ENCODE peak calls at places on chromosomes 3 and 15, in five cellular contexts. One of them, this sample, is unnamed. For H3K27me3 and H3K4me1, the result is how much of the 10 kb centered on the place peaks cover.

GRCh38 chr3:52429031-52429430 is 15.9 kb downstream of the SEMA3G start:
- DNase-seq in ovary: no peak
- DNase-seq in pancreas: no peak
- DNase-seq in stomach: no peak
- DNase-seq in trophoblast cell: no peak
- DNase-seq in this sample: no peak

GRCh38 chr15:98952381-98952803 is 55.2 kb downstream of the PGPEP1L start:
- DNase-seq in ovary: no peak
- DNase-seq in pancreas: peak
- DNase-seq in stomach: peak
- DNase-seq in trophoblast cell: no peak
- DNase-seq in this sample: no peak

GRCh38 chr3:129261850-129262249 is 12.4 kb downstream of the COPG1 start:
- DNase-seq in ovary: no peak
- DNase-seq in pancreas: no peak
- DNase-seq in stomach: no peak
- DNase-seq in trophoblast cell: no peak
- DNase-seq in this sample: no peak

GRCh38 chr15:92226020-92226612 is 167.6 kb upstream of the ST8SIA2 start:
- DNase-seq in ovary: no peak
- DNase-seq in pancreas: no peak
- DNase-seq in stomach: no peak
- DNase-seq in trophoblast cell: peak
- DNase-seq in this sample: no peak

GRCh38 chr3:120506828-120507774 is 56.3 kb upstream of the FSTL1 start:
- DNase-seq in ovary: no peak
- DNase-seq in pancreas: no peak
- DNase-seq in stomach: no peak
- DNase-seq in trophoblast cell: peak
- DNase-seq in this sample: peak

GRCh38 chr15:56918907-56919707 is 663 bp downstream of the TCF12 start:
- DNase-seq in ovary: peak
- DNase-seq in pancreas: peak
- DNase-seq in stomach: peak
- DNase-seq in trophoblast cell: peak
- DNase-seq in this sample: peak

GRCh38 chr3:28317438-28318022 is 31.0 kb upstream of the ZCWPW2 start:
- DNase-seq in ovary: no peak
- DNase-seq in pancreas: peak
- DNase-seq in stomach: no peak
- DNase-seq in trophoblast cell: peak
- DNase-seq in this sample: peak

GRCh38 chr3:174023445-174023844 is 625.9 kb downstream of the NLGN1 start:
- DNase-seq in ovary: no peak
- DNase-seq in pancreas: no peak
- DNase-seq in stomach: no peak
- DNase-seq in trophoblast cell: no peak
- DNase-seq in this sample: no peak

GRCh38 chr3:65507446-65507845 is 531.3 kb downstream of the MAGI1 start:
- DNase-seq in ovary: no peak
- DNase-seq in pancreas: no peak
- DNase-seq in stomach: no peak
- DNase-seq in trophoblast cell: no peak
- DNase-seq in this sample: no peak

GRCh38 chr15:70195171-70195807 is 97.6 kb upstream of the TLE3 start:
- DNase-seq in ovary: no peak
- DNase-seq in pancreas: no peak
- DNase-seq in stomach: no peak
- DNase-seq in trophoblast cell: no peak
- DNase-seq in this sample: peak

GRCh38 chr3:38646630-38647029 is 2.9 kb downstream of the SCN5A start:
- DNase-seq in ovary: no peak
- DNase-seq in pancreas: no peak
- DNase-seq in stomach: no peak
- DNase-seq in trophoblast cell: peak
- DNase-seq in this sample: no peak

GRCh38 chr3:152365766-152366593 is 97.3 kb downstream of the MBNL1 start:
- DNase-seq in ovary: no peak
- DNase-seq in pancreas: no peak
- DNase-seq in stomach: no peak
- DNase-seq in trophoblast cell: peak
- DNase-seq in this sample: no peak

GRCh38 chr3:18208856-18209255 is 216.3 kb downstream of the SATB1 start:
- DNase-seq in ovary: no peak
- DNase-seq in pancreas: no peak
- DNase-seq in stomach: no peak
- DNase-seq in trophoblast cell: no peak
- DNase-seq in this sample: no peak

GRCh38 chr3:60856299-60857046 is 394.8 kb downstream of the FHIT start:
- DNase-seq in ovary: no peak
- DNase-seq in pancreas: no peak
- DNase-seq in stomach: no peak
- DNase-seq in trophoblast cell: no peak
- DNase-seq in this sample: no peak

GRCh38 chr3:127738192-127738840 is 65.6 kb downstream of the ABTB1 start:
- DNase-seq in ovary: no peak
- DNase-seq in pancreas: no peak
- DNase-seq in stomach: peak
- DNase-seq in trophoblast cell: peak
- DNase-seq in this sample: no peak

GRCh38 chr3:192879346-192880031 is 38.2 kb downstream of the MB21D2 start:
- DNase-seq in ovary: peak
- DNase-seq in pancreas: no peak
- DNase-seq in stomach: no peak
- DNase-seq in trophoblast cell: peak
- DNase-seq in this sample: peak

GRCh38 chr3:98994128-98994762 is 92.8 kb upstream of the DCBLD2 start:
- DNase-seq in ovary: no peak
- DNase-seq in pancreas: no peak
- DNase-seq in stomach: no peak
- DNase-seq in trophoblast cell: peak
- DNase-seq in this sample: no peak

GRCh38 chr3:43995078-43995928 is 246.4 kb upstream of the TOPAZ1 start:
- DNase-seq in ovary: no peak
- DNase-seq in pancreas: no peak
- DNase-seq in stomach: no peak
- DNase-seq in trophoblast cell: peak
- DNase-seq in this sample: peak
- H3K27me3 ChIP-seq in ovary: under half
- H3K27me3 ChIP-seq in pancreas: under half
- H3K27me3 ChIP-seq in stomach: half or more
- H3K27me3 ChIP-seq in trophoblast cell: half or more
- H3K27me3 ChIP-seq in this sample: half or more

GRCh38 chr3:5431142-5431541 is 243.6 kb downstream of the EDEM1 start:
- DNase-seq in ovary: no peak
- DNase-seq in pancreas: no peak
- DNase-seq in stomach: no peak
- DNase-seq in trophoblast cell: no peak
- DNase-seq in this sample: no peak

GRCh38 chr3:5431811-5432378 is 244.4 kb downstream of the EDEM1 start:
- DNase-seq in ovary: no peak
- DNase-seq in pancreas: no peak
- DNase-seq in stomach: no peak
- DNase-seq in trophoblast cell: peak
- DNase-seq in this sample: no peak

GRCh38 chr3:5429517-5429890 is 242.0 kb downstream of the EDEM1 start:
- DNase-seq in ovary: no peak
- DNase-seq in pancreas: no peak
- DNase-seq in stomach: no peak
- DNase-seq in trophoblast cell: no peak
- DNase-seq in this sample: no peak

GRCh38 chr3:5428607-5429516 is 241.4 kb downstream of the EDEM1 start:
- DNase-seq in ovary: no peak
- DNase-seq in pancreas: no peak
- DNase-seq in stomach: no peak
- DNase-seq in trophoblast cell: no peak
- DNase-seq in this sample: no peak

DNA sequence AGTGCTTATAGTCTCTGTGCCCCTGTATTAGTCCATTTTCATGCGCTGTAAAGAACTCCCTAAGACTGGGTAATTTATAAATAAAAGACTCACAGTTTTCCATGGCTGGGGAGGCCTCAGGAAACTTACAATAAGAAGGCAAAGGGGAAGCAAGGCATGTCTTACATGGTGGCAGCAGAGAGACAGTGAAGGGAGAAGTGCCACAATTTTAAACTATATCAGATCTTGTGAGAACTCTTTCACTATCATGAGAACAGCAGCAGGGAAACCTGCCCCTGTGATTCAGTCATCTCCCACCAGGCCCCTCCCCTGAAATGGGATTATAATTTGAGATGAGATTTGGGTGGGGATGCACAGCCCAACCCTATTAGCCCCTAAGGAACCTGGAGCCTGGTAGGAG is 243.2 kb downstream of the EDEM1 start:
- DNase-seq in ovary: no peak
- DNase-seq in pancreas: no peak
- DNase-seq in stomach: no peak
- DNase-seq in trophoblast cell: no peak
- DNase-seq in this sample: no peak
- H3K27ac ChIP-seq in ovary: no peak
- H3K27ac ChIP-seq in pancreas: no peak
- H3K27ac ChIP-seq in stomach: no peak
- H3K27ac ChIP-seq in trophoblast cell: no peak
- H3K27ac ChIP-seq in this sample: no peak

DNA sequence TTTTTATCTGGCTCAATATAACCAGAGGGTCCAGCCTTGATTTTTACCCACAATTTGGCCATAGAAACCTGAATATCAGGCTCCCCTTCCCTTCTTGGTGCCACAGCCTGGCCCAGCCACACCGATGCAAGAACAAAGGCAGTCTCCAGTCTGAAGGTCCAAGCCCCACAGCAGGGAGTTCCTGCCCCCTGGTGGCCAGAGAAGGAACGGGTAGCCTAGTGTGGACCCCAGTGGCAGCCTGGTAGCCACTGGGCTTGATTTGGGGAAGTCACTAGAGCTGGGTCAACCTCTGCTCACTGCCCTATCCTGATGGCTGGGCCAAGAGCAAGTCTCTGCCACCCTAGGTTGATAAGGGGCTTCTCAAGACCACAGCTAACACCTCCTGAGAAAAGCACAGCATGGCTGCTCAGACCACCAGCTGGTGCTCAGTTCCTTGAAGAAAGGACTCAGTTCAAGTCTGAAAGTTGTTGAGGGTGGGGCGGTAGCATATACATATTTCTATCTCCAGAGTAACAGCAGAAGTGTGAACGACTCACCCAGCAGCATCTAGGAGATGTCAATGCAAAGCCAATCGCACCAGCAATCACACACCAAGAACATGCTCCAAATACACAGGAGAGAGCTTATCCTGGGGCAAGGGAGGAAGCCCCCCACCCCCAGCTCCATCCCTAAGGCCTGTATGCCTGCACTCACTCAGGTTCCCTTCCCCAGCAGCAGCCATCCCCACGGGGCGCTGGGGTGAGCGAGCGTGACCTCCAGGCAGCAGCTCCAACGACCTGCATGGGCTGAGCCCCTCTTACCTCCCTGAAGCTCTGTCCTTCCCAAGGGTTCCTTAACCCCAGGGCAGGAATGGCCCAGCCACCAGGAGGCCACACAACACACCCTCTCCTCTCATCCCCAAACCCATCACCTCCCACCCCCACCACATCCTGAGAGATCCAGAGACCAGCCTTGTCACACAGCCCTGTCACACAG is 7.6 kb downstream of the PFKFB4 start:
- DNase-seq in ovary: peak
- DNase-seq in pancreas: peak
- DNase-seq in stomach: peak
- DNase-seq in trophoblast cell: peak
- DNase-seq in this sample: peak
- H3K4me1 ChIP-seq in ovary: under half
- H3K4me1 ChIP-seq in pancreas: under half
- H3K4me1 ChIP-seq in stomach: under half
- H3K4me1 ChIP-seq in trophoblast cell: under half
- H3K4me1 ChIP-seq in this sample: under half

GRCh38 chr3:132315851-132316250 is 1.4 kb upstream of the ACP3 start:
- DNase-seq in ovary: no peak
- DNase-seq in pancreas: no peak
- DNase-seq in stomach: no peak
- DNase-seq in trophoblast cell: no peak
- DNase-seq in this sample: no peak
- H3K27me3 ChIP-seq in ovary: under half
- H3K27me3 ChIP-seq in pancreas: under half
- H3K27me3 ChIP-seq in stomach: under half
- H3K27me3 ChIP-seq in trophoblast cell: under half
- H3K27me3 ChIP-seq in this sample: under half

DNA sequence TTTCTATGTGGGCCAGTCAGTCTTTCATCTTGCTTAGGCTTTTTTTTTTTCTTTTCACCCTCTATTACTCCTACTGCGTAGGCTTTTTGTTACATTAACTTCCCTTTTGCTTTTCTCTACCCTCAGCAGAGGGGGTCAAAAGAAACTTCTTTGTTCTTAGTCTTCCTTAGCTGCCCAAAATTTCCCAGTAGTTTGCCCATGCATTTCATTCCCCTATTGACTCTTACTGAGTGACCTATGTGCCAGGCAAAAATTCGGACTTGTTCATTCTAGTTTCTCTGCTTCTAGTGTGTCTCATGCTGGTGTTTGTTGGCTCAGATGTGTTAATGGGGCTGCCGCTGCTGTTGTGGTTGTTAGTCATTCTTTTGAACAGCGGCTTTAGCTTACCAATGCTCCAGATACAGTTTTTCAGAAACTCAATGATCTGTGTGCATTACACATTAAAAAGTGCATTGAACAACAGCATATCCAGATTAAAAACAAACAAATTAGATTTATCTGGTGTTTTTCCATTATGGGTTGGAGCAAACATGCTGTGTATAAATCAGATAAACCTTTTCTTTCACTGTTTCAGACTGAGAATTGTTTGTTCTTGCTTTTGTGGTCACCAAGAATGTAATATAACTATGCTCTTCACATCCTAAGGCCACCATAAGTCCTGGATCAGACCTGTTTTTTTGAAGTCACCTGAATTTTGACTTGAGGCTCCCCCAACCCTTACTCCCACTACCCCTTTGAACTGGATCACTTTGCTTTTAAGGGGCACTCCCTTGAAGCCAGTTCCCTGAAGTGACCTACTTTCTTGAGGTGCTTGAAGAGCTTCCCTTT is 43.1 kb downstream of the PDE8A start:
- DNase-seq in ovary: no peak
- DNase-seq in pancreas: no peak
- DNase-seq in stomach: no peak
- DNase-seq in trophoblast cell: no peak
- DNase-seq in this sample: peak
- H3K27ac ChIP-seq in ovary: no peak
- H3K27ac ChIP-seq in pancreas: no peak
- H3K27ac ChIP-seq in stomach: peak
- H3K27ac ChIP-seq in trophoblast cell: no peak
- H3K27ac ChIP-seq in this sample: no peak

DNA sequence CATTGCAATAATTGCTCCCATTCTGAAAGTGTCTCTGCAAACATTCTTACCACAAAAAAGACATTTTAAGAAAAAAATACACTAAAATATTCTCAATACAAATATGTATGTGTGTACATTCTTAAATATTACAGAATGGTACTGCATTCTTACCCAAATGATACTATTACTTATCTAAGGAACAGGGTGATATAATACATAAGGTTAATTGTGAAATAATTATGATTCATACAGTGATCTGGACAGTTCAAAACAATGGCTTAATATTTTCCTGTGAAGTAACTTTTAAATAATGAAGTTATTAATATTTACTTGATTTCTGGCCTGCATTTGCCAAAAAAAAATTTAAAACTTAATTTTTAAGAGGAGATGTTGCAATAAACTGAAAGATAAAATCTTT is 694.6 kb downstream of the TUSC7 start:
- DNase-seq in ovary: no peak
- DNase-seq in pancreas: no peak
- DNase-seq in stomach: no peak
- DNase-seq in trophoblast cell: no peak
- DNase-seq in this sample: no peak
- H3K4me1 ChIP-seq in ovary: under half
- H3K4me1 ChIP-seq in pancreas: half or more
- H3K4me1 ChIP-seq in stomach: under half
- H3K4me1 ChIP-seq in trophoblast cell: under half
- H3K4me1 ChIP-seq in this sample: under half

This sample was measured in foreskin keratinocyte.